ENCODE peak calls at places on chromosomes 11 and 22, in nine cellular contexts. One of them, this sample, is unnamed.

GRCh38 chr11:94400839-94401772 is at the start of gene GPR83:
- DNase-seq in GM23338: peak
- DNase-seq in thyroid gland: peak
- DNase-seq in A673: peak
- DNase-seq in RWPE1: no peak
- DNase-seq in lower lobe of right lung: no peak
- DNase-seq in transverse colon: no peak
- DNase-seq in neural progenitor cell: peak
- DNase-seq in testis: peak
- DNase-seq in this sample: no peak

GRCh38 chr11:93922830-93923229 is 72.4 kb upstream of the VSTM5 start:
- DNase-seq in GM23338: no peak
- DNase-seq in thyroid gland: no peak
- DNase-seq in A673: no peak
- DNase-seq in RWPE1: no peak
- DNase-seq in lower lobe of right lung: no peak
- DNase-seq in transverse colon: no peak
- DNase-seq in neural progenitor cell: no peak
- DNase-seq in testis: no peak
- DNase-seq in this sample: no peak

GRCh38 chr22:40797427-40797826 is 21.7 kb downstream of the SLC25A17 start:
- DNase-seq in GM23338: no peak
- DNase-seq in thyroid gland: no peak
- DNase-seq in A673: peak
- DNase-seq in RWPE1: no peak
- DNase-seq in lower lobe of right lung: no peak
- DNase-seq in transverse colon: no peak
- DNase-seq in neural progenitor cell: no peak
- DNase-seq in testis: no peak
- DNase-seq in this sample: no peak

GRCh38 chr11:130313383-130314183 is 1.1 kb downstream of the ZBTB44 start:
- DNase-seq in GM23338: peak
- DNase-seq in thyroid gland: no peak
- DNase-seq in A673: peak
- DNase-seq in RWPE1: peak
- DNase-seq in lower lobe of right lung: no peak
- DNase-seq in transverse colon: no peak
- DNase-seq in neural progenitor cell: no peak
- DNase-seq in testis: no peak
- DNase-seq in this sample: no peak

GRCh38 chr11:7571640-7572000 is 57.8 kb downstream of the PPFIBP2 start:
- DNase-seq in GM23338: peak
- DNase-seq in thyroid gland: peak
- DNase-seq in A673: peak
- DNase-seq in RWPE1: peak
- DNase-seq in lower lobe of right lung: peak
- DNase-seq in transverse colon: peak
- DNase-seq in neural progenitor cell: peak
- DNase-seq in testis: peak
- DNase-seq in this sample: peak

GRCh38 chr11:130388607-130389205 is 39.7 kb downstream of the ADAMTS8 start:
- DNase-seq in GM23338: no peak
- DNase-seq in thyroid gland: no peak
- DNase-seq in A673: no peak
- DNase-seq in RWPE1: no peak
- DNase-seq in lower lobe of right lung: no peak
- DNase-seq in transverse colon: no peak
- DNase-seq in neural progenitor cell: no peak
- DNase-seq in testis: no peak
- DNase-seq in this sample: no peak

GRCh38 chr11:92070026-92070889 is 154.4 kb upstream of the FAT3 start:
- DNase-seq in GM23338: peak
- DNase-seq in thyroid gland: no peak
- DNase-seq in A673: no peak
- DNase-seq in RWPE1: no peak
- DNase-seq in lower lobe of right lung: no peak
- DNase-seq in transverse colon: no peak
- DNase-seq in neural progenitor cell: no peak
- DNase-seq in testis: no peak
- DNase-seq in this sample: no peak

GRCh38 chr11:79060081-79060480 is 380.7 kb downstream of the TENM4 start:
- DNase-seq in GM23338: no peak
- DNase-seq in thyroid gland: no peak
- DNase-seq in A673: no peak
- DNase-seq in RWPE1: no peak
- DNase-seq in lower lobe of right lung: no peak
- DNase-seq in transverse colon: no peak
- DNase-seq in neural progenitor cell: no peak
- DNase-seq in testis: no peak
- DNase-seq in this sample: no peak

GRCh38 chr11:94504689-94505293 is 7.5 kb upstream of the C11orf97 start:
- DNase-seq in GM23338: peak
- DNase-seq in thyroid gland: no peak
- DNase-seq in A673: peak
- DNase-seq in RWPE1: peak
- DNase-seq in lower lobe of right lung: no peak
- DNase-seq in transverse colon: no peak
- DNase-seq in neural progenitor cell: peak
- DNase-seq in testis: no peak
- DNase-seq in this sample: no peak

GRCh38 chr11:18203723-18204122 is 31.1 kb downstream of the MRGPRX4 start:
- DNase-seq in GM23338: peak
- DNase-seq in thyroid gland: no peak
- DNase-seq in A673: peak
- DNase-seq in RWPE1: peak
- DNase-seq in lower lobe of right lung: no peak
- DNase-seq in transverse colon: no peak
- DNase-seq in neural progenitor cell: peak
- DNase-seq in testis: no peak
- DNase-seq in this sample: no peak

GRCh38 chr22:45294030-45294429 is 9.3 kb downstream of the UPK3A start:
- DNase-seq in GM23338: no peak
- DNase-seq in thyroid gland: no peak
- DNase-seq in A673: no peak
- DNase-seq in RWPE1: no peak
- DNase-seq in lower lobe of right lung: no peak
- DNase-seq in transverse colon: no peak
- DNase-seq in neural progenitor cell: no peak
- DNase-seq in testis: no peak
- DNase-seq in this sample: no peak

GRCh38 chr22:45291931-45292290 is 7.2 kb downstream of the UPK3A start:
- DNase-seq in GM23338: no peak
- DNase-seq in thyroid gland: no peak
- DNase-seq in A673: no peak
- DNase-seq in RWPE1: no peak
- DNase-seq in lower lobe of right lung: no peak
- DNase-seq in transverse colon: no peak
- DNase-seq in neural progenitor cell: no peak
- DNase-seq in testis: no peak
- DNase-seq in this sample: no peak

GRCh38 chr22:45292675-45293402 is 8.1 kb downstream of the UPK3A start:
- DNase-seq in GM23338: no peak
- DNase-seq in thyroid gland: no peak
- DNase-seq in A673: no peak
- DNase-seq in RWPE1: no peak
- DNase-seq in lower lobe of right lung: no peak
- DNase-seq in transverse colon: no peak
- DNase-seq in neural progenitor cell: no peak
- DNase-seq in testis: no peak
- DNase-seq in this sample: no peak

GRCh38 chr22:45290410-45290936 is 5.7 kb downstream of the UPK3A start:
- DNase-seq in GM23338: peak
- DNase-seq in thyroid gland: peak
- DNase-seq in A673: peak
- DNase-seq in RWPE1: no peak
- DNase-seq in lower lobe of right lung: no peak
- DNase-seq in transverse colon: peak
- DNase-seq in neural progenitor cell: peak
- DNase-seq in testis: no peak
- DNase-seq in this sample: no peak

GRCh38 chr22:45291061-45291930 is 6.5 kb downstream of the UPK3A start:
- DNase-seq in GM23338: no peak
- DNase-seq in thyroid gland: no peak
- DNase-seq in A673: no peak
- DNase-seq in RWPE1: no peak
- DNase-seq in lower lobe of right lung: no peak
- DNase-seq in transverse colon: no peak
- DNase-seq in neural progenitor cell: no peak
- DNase-seq in testis: no peak
- DNase-seq in this sample: no peak
- H3K27ac ChIP-seq in GM23338: no peak
- H3K27ac ChIP-seq in thyroid gland: no peak
- H3K27ac ChIP-seq in A673: no peak
- H3K27ac ChIP-seq in RWPE1: no peak
- H3K27ac ChIP-seq in lower lobe of right lung: no peak
- H3K27ac ChIP-seq in transverse colon: no peak
- H3K27ac ChIP-seq in neural progenitor cell: no peak
- H3K27ac ChIP-seq in testis: no peak
- H3K27ac ChIP-seq in this sample: no peak

GRCh38 chr11:26904114-26904513 is 89.8 kb upstream of the FIBIN start:
- DNase-seq in GM23338: peak
- DNase-seq in thyroid gland: no peak
- DNase-seq in A673: no peak
- DNase-seq in RWPE1: no peak
- DNase-seq in lower lobe of right lung: no peak
- DNase-seq in transverse colon: no peak
- DNase-seq in neural progenitor cell: peak
- DNase-seq in testis: no peak
- DNase-seq in this sample: no peak

GRCh38 chr11:26901162-26901561 is 92.8 kb upstream of the FIBIN start:
- DNase-seq in GM23338: no peak
- DNase-seq in thyroid gland: no peak
- DNase-seq in A673: peak
- DNase-seq in RWPE1: no peak
- DNase-seq in lower lobe of right lung: no peak
- DNase-seq in transverse colon: no peak
- DNase-seq in neural progenitor cell: no peak
- DNase-seq in testis: peak
- DNase-seq in this sample: peak

GRCh38 chr11:26904801-26905200 is 89.1 kb upstream of the FIBIN start:
- DNase-seq in GM23338: no peak
- DNase-seq in thyroid gland: no peak
- DNase-seq in A673: no peak
- DNase-seq in RWPE1: no peak
- DNase-seq in lower lobe of right lung: no peak
- DNase-seq in transverse colon: no peak
- DNase-seq in neural progenitor cell: no peak
- DNase-seq in testis: no peak
- DNase-seq in this sample: no peak

GRCh38 chr11:26909429-26910009 is 84.4 kb upstream of the FIBIN start:
- DNase-seq in GM23338: no peak
- DNase-seq in thyroid gland: no peak
- DNase-seq in A673: no peak
- DNase-seq in RWPE1: no peak
- DNase-seq in lower lobe of right lung: no peak
- DNase-seq in transverse colon: no peak
- DNase-seq in neural progenitor cell: no peak
- DNase-seq in testis: no peak
- DNase-seq in this sample: no peak

GRCh38 chr11:26905368-26905767 is 88.5 kb upstream of the FIBIN start:
- DNase-seq in GM23338: peak
- DNase-seq in thyroid gland: no peak
- DNase-seq in A673: peak
- DNase-seq in RWPE1: peak
- DNase-seq in lower lobe of right lung: no peak
- DNase-seq in transverse colon: no peak
- DNase-seq in neural progenitor cell: peak
- DNase-seq in testis: no peak
- DNase-seq in this sample: no peak
- TF ChIP-seq CTCF in GM23338: no peak
- TF ChIP-seq CTCF in thyroid gland: no peak
- TF ChIP-seq CTCF in A673: no peak
- TF ChIP-seq CTCF in RWPE1: no peak
- TF ChIP-seq CTCF in lower lobe of right lung: no peak
- TF ChIP-seq CTCF in transverse colon: no peak
- TF ChIP-seq CTCF in neural progenitor cell: no peak
- TF ChIP-seq CTCF in testis: no peak
- TF ChIP-seq CTCF in this sample: no peak

DNA sequence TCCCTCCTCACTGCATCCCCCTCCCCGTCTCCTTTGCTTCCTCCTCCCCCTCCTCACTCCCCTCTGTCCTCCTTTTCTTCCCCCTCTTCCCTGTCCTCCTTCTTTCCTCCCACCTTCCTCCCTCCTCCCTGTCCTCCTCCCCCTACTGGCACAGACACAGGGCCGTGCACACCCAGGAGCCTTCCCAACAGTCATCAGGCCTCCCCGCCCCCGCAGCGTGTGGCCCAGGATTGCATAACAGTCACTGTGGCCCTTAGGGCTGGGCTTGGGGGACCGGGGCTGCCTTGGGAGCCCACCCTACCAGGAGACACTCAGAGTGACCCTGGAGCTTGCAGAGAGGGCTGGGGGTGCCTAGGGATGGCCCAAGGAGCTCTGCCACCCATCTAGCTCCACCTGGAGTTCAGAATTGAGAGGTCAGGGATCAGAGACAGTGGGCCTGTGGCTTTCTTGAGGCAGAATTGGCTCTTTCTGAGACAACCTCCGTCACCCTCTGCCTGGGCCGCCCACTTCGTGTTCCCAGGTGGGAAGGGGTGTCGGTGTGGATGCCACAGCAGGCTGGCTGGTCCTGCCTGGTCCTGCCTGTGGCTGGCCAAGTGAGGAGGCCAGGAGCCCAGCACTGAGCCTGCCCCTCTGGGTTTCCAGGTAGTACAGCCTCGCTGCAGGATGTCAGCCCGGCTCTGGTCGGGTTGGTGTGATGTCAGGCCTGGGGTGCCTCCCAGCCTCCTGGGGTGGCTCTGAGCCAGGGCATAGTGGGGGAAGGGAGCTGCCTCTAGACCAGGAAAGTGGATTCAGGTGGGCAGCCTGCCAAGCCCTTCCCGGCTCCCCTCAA is 1.6 kb downstream of the SPI1 start:
- DNase-seq in GM23338: peak
- DNase-seq in thyroid gland: peak
- DNase-seq in A673: no peak
- DNase-seq in RWPE1: no peak
- DNase-seq in lower lobe of right lung: peak
- DNase-seq in transverse colon: peak
- DNase-seq in neural progenitor cell: no peak
- DNase-seq in testis: no peak
- DNase-seq in this sample: no peak
- H3K27ac ChIP-seq in GM23338: no peak
- H3K27ac ChIP-seq in thyroid gland: peak
- H3K27ac ChIP-seq in A673: no peak
- H3K27ac ChIP-seq in RWPE1: peak
- H3K27ac ChIP-seq in lower lobe of right lung: peak
- H3K27ac ChIP-seq in transverse colon: peak
- H3K27ac ChIP-seq in neural progenitor cell: no peak
- H3K27ac ChIP-seq in testis: no peak
- H3K27ac ChIP-seq in this sample: peak

DNA sequence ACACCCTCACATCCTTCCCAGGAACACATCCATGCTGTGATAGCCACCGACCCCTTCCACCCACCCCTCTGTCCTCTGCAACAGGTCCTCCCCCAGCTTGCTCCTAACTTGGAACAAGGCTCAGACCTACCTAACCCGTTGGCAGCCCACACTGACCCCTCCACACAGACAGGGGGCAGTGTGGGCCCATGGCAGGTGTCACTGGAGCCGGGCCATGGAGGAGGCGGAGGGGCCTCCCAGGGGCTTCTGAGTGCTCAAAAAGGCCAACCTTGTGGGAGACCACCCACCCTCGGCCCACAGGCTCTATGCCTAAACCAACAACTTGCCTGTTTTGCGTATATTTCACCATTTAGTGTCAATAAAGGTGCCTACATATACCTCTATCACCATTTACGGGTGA is 57.0 kb downstream of the CERK start:
- DNase-seq in GM23338: peak
- DNase-seq in thyroid gland: no peak
- DNase-seq in A673: no peak
- DNase-seq in RWPE1: no peak
- DNase-seq in lower lobe of right lung: no peak
- DNase-seq in transverse colon: no peak
- DNase-seq in neural progenitor cell: no peak
- DNase-seq in testis: no peak
- DNase-seq in this sample: no peak
- TF ChIP-seq CTCF in GM23338: peak
- TF ChIP-seq CTCF in thyroid gland: no peak
- TF ChIP-seq CTCF in A673: peak
- TF ChIP-seq CTCF in RWPE1: no peak
- TF ChIP-seq CTCF in lower lobe of right lung: peak
- TF ChIP-seq CTCF in transverse colon: peak
- TF ChIP-seq CTCF in neural progenitor cell: no peak
- TF ChIP-seq CTCF in testis: no peak
- TF ChIP-seq CTCF in this sample: no peak